ENCODE peak calls at places on chromosomes 12 and 14, in four cellular contexts. Q is PC-9, V is IMR-90, L is hepatocyte. U is an unnamed sample.

GRCh38 chr12:50257226-50258166 is 25.8 kb downstream of the LIMA1 start:
- DNase-seq in Q (peak; percentile 81), V (peak; percentile 64), L (peak; percentile 38), U (no peak)

GRCh38 chr12:124390442-124391116 is 95.7 kb downstream of the RFLNA start:
- DNase-seq in Q (peak; percentile 84), V (peak; percentile 82), L (no peak), U (peak; percentile 99)

GRCh38 chr12:131796411-131796736 is 31.8 kb upstream of the MMP17 start:
- DNase-seq in Q (no peak), V (no peak), L (no peak), U (no peak)

GRCh38 chr14:83757896-83758295 is 1772.0 kb upstream of the FLRT2 start:
- DNase-seq in Q (no peak), V (peak; percentile 77), L (no peak), U (no peak)

GRCh38 chr14:104582649-104583048 is 3.1 kb downstream of the C14orf180 start:
- DNase-seq in Q (no peak), V (no peak), L (peak; percentile 74), U (no peak)

GRCh38 chr12:129964826-129965457 is 61.1 kb upstream of the TMEM132D start:
- DNase-seq in Q (no peak), V (no peak), L (no peak), U (no peak)

GRCh38 chr12:50057896-50058670 is 687 bp downstream of the ASIC1 start:
- DNase-seq in Q (no peak), V (no peak), L (no peak), U (peak; percentile 83)

GRCh38 chr12:107526555-107527180 is 158.9 kb upstream of the PWP1 start:
- DNase-seq in Q (no peak), V (no peak), L (no peak), U (no peak)

GRCh38 chr12:4324366-4324765 is 3.4 kb downstream of the TIGAR start:
- DNase-seq in Q (no peak), V (no peak), L (no peak), U (no peak)

GRCh38 chr12:52506858-52507715 is 13.1 kb downstream of the KRT5 start:
- DNase-seq in Q (peak; percentile 36), V (peak; percentile 65), L (peak; percentile 66), U (no peak)

DNA sequence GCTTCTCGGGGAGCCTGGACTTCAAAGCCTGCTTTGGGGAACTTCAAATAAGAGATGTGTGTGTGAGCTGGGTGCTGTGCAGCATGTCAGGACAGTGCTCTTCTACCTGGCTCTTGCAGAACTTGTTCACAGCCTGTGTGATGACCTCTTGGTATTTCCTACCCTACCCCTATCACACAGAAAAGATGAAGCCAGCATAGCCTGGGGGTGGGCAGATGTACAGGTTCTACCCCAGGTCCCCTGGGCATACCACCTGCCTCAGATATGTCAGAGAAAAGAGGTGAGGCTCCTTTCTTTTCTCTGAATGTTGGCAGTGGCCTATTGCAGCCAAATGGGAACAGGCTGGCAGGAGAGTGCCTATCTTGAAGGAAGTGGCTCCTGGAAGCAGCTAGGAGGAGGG is 111.7 kb upstream of the ALG10B start:
- DNase-seq in Q (no peak), V (no peak), L (no peak), U (no peak)
- H3K4me3 ChIP-seq in Q (no peak overlapping the region), V (no peak overlapping the region), L (no peak overlapping the region), U (no peak overlapping the region)

GRCh38 chr12:121825041-121825523 is 21.3 kb downstream of the SETD1B start:
- DNase-seq in Q (no peak), V (no peak), L (no peak), U (peak; percentile 41)

GRCh38 chr12:121823101-121823726 is 19.4 kb downstream of the SETD1B start:
- DNase-seq in Q (no peak), V (no peak), L (no peak), U (peak; percentile 72)

GRCh38 chr12:121823727-121824115 is 19.9 kb downstream of the SETD1B start:
- DNase-seq in Q (no peak), V (no peak), L (no peak), U (peak; percentile 9)

GRCh38 chr12:121820056-121820455 is 16.2 kb downstream of the SETD1B start:
- DNase-seq in Q (no peak), V (no peak), L (no peak), U (peak; percentile 67)

DNA sequence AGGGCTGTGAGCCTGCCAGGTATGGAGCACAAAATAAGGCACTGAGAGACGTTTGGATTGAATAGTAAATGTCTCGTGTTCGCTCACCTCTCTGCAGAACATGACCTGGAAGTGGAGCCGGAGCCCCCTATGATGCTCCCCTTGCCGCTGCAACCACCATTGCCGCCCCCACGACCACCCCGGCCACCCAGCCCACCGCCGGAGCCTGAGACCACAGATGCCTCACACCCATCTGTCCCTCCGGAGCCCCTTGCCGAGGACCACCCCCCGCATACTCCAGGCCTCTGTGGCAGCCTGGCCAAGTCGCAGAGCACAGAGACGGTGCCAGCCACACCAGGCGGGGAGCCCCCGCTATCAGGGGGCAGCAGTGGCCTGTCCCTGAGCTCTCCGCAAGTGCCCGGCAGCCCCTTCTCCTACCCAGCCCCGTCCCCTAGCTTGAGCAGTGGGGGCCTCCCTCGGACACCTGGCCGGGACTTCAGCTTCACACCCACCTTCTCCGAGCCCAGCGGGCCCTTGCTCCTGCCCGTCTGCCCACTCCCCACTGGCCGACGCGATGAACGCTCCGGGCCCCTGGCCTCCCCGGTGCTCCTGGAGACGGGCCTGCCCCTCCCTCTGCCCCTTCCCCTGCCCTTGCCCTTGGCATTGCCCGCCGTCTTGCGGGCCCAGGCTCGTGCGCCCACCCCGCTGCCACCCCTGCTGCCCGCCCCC is 18.7 kb downstream of the SETD1B start:
- DNase-seq in Q (no peak), V (no peak), L (no peak), U (peak; percentile 73)
- H4K20me1 ChIP-seq in Q (peaks cover 3% of the 10 kb centered on the region), V (peaks cover 4% of the 10 kb centered on the region), L (no peaks in the 10 kb centered on the region), U (peaks cover 16% of the 10 kb centered on the region)

DNA sequence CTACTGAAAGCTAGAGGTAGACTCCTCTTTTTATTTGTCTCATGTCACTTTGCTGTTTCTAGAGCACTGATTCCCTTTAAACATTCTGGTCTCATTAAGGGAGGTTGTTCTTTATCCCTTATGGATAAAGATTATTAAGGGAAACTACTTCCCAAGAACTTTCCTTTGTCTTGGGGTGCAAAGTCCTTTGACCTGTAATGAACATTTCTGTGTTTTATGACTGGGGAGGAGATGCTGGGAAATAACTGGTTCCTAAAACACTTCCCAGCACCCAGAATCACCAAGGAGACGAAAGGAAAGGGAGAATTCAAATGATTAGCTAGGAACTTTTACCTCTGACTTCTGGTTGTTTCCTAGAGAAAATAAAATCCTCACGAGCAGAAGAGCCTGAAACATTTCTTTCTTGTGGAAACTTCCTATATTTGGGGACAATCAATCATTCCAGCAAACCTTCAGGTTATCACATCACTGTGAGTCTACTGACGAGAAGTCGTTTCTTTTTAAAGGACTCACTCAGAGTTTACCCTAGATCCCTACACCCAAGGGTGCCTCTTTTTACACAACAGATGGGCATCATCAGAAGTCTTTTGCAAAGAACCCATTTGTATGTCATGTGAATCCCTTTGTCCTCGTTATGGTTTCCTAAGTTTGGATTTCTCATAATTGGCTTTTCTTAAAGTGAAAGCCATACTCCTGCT is 63.4 kb upstream of the ACTN1 start:
- DNase-seq in Q (peak; percentile 31), V (no peak), L (no peak), U (no peak)
- H3K4me3 ChIP-seq in Q (no peak overlapping the region), V (no peak overlapping the region), L (no peak overlapping the region), U (peak overlapping the region; percentile 26)

GRCh38 chr14:21252149-21252548 is 17.1 kb downstream of the HNRNPC start:
- DNase-seq in Q (no peak), V (no peak), L (no peak), U (no peak)
- H4K20me1 ChIP-seq in Q (peaks cover 100% of the 10 kb centered on the region), V (peaks cover 96% of the 10 kb centered on the region), L (peaks cover 100% of the 10 kb centered on the region), U (peaks cover 83% of the 10 kb centered on the region)

GRCh38 chr12:51390457-51391046 is 654 bp downstream of the GALNT6 start:
- DNase-seq in Q (no peak), V (no peak), L (no peak), U (peak; percentile 53)
- H3K4me3 ChIP-seq in Q (peak overlapping the region; percentile 91), V (peak overlapping the region; percentile 48), L (no peak overlapping the region), U (peak overlapping the region; percentile 73)

DNA sequence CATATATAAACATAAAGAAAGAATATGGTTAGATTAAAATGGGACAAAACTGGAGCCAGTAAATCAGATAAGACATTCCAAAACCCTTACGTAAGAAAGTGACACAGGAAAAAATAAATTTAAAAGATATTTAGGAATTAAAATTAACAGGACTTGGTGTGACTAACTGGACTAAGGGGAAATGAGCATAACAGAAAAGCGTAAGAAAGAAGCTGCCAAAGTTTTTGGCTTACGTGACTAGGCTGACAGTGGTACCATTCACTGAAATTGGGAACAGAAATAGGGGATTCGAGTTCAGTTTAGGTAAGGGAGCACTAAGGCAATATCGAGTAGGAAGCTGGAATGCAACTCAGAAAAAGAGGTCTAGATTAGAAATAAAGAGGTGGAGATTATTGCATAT is 7.8 kb downstream of the CDK17 start:
- DNase-seq in Q (no peak), V (no peak), L (no peak), U (no peak)
- H4K20me1 ChIP-seq in Q (peaks cover 36% of the 10 kb centered on the region), V (peaks cover 94% of the 10 kb centered on the region), L (peaks cover 45% of the 10 kb centered on the region), U (peaks cover 41% of the 10 kb centered on the region)

DNA sequence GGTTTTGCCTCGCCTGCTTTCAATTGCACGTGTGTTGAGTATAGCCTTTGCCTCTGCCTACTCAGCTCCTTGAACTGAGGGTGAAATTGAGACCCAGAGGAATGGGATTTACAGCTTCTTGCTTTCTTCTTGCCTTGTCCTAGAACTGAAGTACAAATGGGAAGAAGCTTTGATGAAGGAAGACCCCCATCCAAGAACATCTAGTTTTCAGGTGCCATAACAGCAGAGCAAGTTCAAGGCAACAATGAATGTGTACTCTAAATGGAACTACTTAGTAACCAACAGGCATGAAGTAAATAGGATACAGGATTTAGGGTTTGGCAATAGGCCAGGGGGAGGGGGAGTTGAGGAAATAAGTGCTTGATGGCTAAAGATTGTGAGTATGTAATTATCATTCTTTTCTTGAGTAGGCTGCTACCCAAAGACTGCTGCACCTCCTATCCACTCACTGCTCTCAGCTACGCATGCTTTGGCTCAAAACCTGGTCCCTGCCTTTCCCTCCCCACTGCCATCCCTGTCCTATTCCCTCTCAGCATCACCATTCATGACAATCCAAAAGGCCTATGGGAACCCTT is 2.1 kb downstream of the GPX2 start:
- DNase-seq in Q (no peak), V (no peak), L (no peak), U (no peak)
- H3K4me3 ChIP-seq in Q (peak overlapping the region; percentile 63), V (no peak overlapping the region), L (no peak overlapping the region), U (no peak overlapping the region)

U was measured in osteoblast.